ENCODE peak calls at places on chromosomes 6 and 20, in nine cellular contexts. X is PC-3, R is esophagus squamous epithelium, N is progenitor cell of endocrine pancreas, W is fibroblast of the aortic adventitia, E is brain microvascular endothelial cell, T is GM12865, Y is body of pancreas, P is right lobe of liver. F is an unnamed sample.

GRCh38 chr6:34460796-34461507 is 4.9 kb upstream of the PACSIN1 start:
- DNase-seq in X (peak; percentile 40), R (no peak), N (no peak), W (no peak), E (no peak), T (no peak), Y (no peak), P (no peak), F (no peak)

GRCh38 chr6:142856607-142856856 is 88.4 kb downstream of the HIVEP2 start:
- DNase-seq in X (no peak), R (no peak), N (no peak), W (no peak), E (no peak), T (no peak), Y (no peak), P (no peak), F (no peak)

GRCh38 chr20:61566691-61567090 is 314.6 kb downstream of the CDH4 start:
- DNase-seq in X (no peak), R (no peak), N (no peak), W (no peak), E (no peak), T (no peak), Y (no peak), P (peak; percentile 27), F (no peak)

GRCh38 chr6:136655251-136656014 is 105.2 kb upstream of the MAP7 start:
- DNase-seq in X (no peak), R (no peak), N (no peak), W (no peak), E (no peak), T (no peak), Y (peak; percentile 55), P (no peak), F (no peak)

GRCh38 chr6:18101873-18102272 is 20.6 kb downstream of the NHLRC1 start:
- DNase-seq in X (no peak), R (no peak), N (no peak), W (no peak), E (no peak), T (no peak), Y (no peak), P (no peak), F (no peak)

GRCh38 chr6:42227173-42227850 is 9.7 kb upstream of the MRPS10 start:
- DNase-seq in X (peak; percentile 82), R (no peak), N (no peak), W (no peak), E (no peak), T (no peak), Y (peak; percentile 19), P (no peak), F (no peak)

GRCh38 chr20:37937686-37938085 is 34.8 kb downstream of the VSTM2L start:
- DNase-seq in X (no peak), R (no peak), N (no peak), W (no peak), E (no peak), T (no peak), Y (no peak), P (no peak), F (no peak)

GRCh38 chr6:100880149-100880900 is 804 bp downstream of the ASCC3 start:
- DNase-seq in X (peak; percentile 34), R (no peak), N (no peak), W (peak; percentile 37), E (peak; percentile 9), T (no peak), Y (peak; percentile 42), P (no peak), F (no peak)

GRCh38 chr20:57005146-57005933 is 261.1 kb downstream of the BMP7 start:
- DNase-seq in X (no peak), R (no peak), N (no peak), W (no peak), E (no peak), T (no peak), Y (no peak), P (no peak), F (no peak)

GRCh38 chr20:24673678-24674570 is 204.5 kb downstream of the SYNDIG1 start:
- DNase-seq in X (peak; percentile 90), R (no peak), N (no peak), W (peak; percentile 93), E (peak; percentile 25), T (no peak), Y (no peak), P (no peak), F (no peak)

GRCh38 chr20:5154543-5154925 is 27.7 kb downstream of the CDS2 start:
- DNase-seq in X (no peak), R (no peak), N (no peak), W (no peak), E (no peak), T (no peak), Y (no peak), P (no peak), F (no peak)

GRCh38 chr6:46102123-46102522 is 27.7 kb upstream of the ENPP4 start:
- DNase-seq in X (no peak), R (no peak), N (no peak), W (no peak), E (no peak), T (no peak), Y (no peak), P (no peak), F (no peak)

GRCh38 chr6:27753668-27754407 is 158.4 kb downstream of the OR2B2 start:
- DNase-seq in X (peak; percentile 92), R (no peak), N (peak; percentile 54), W (peak; percentile 68), E (peak; percentile 91), T (peak; percentile 93), Y (peak; percentile 50), P (peak; percentile 66), F (peak; percentile 72)

GRCh38 chr6:25050356-25050755 is 114.6 kb upstream of the RIPOR2 start:
- DNase-seq in X (no peak), R (no peak), N (no peak), W (peak; percentile 30), E (peak; percentile 34), T (no peak), Y (no peak), P (no peak), F (no peak)

GRCh38 chr6:90216081-90216977 is 80.3 kb downstream of the BACH2 start:
- DNase-seq in X (no peak), R (no peak), N (no peak), W (no peak), E (no peak), T (peak; percentile 28), Y (peak; percentile 16), P (no peak), F (no peak)

GRCh38 chr20:3929713-3930060 is 40.5 kb downstream of the PANK2 start:
- DNase-seq in X (no peak), R (no peak), N (no peak), W (peak; percentile 53), E (no peak), T (no peak), Y (no peak), P (no peak), F (no peak)

GRCh38 chr20:1242530-1242929 is 16.7 kb downstream of the RAD21L1 start:
- DNase-seq in X (peak; percentile 86), R (no peak), N (no peak), W (peak; percentile 81), E (peak; percentile 66), T (no peak), Y (no peak), P (no peak), F (no peak)

GRCh38 chr6:43428112-43428570 is 800 bp downstream of the ABCC10 start:
- DNase-seq in X (no peak), R (no peak), N (no peak), W (peak; percentile 4), E (no peak), T (peak; percentile 14), Y (no peak), P (no peak), F (no peak)

GRCh38 chr6:79250107-79250514 is 15.6 kb upstream of the HMGN3 start:
- DNase-seq in X (no peak), R (no peak), N (no peak), W (no peak), E (no peak), T (peak; percentile 48), Y (peak; percentile 10), P (no peak), F (no peak)

GRCh38 chr6:23027281-23027680 is 457.9 kb downstream of the HDGFL1 start:
- DNase-seq in X (no peak), R (no peak), N (no peak), W (no peak), E (no peak), T (no peak), Y (no peak), P (no peak), F (no peak)

GRCh38 chr20:50450961-50451752 is 59.0 kb upstream of the PTPN1 start:
- DNase-seq in X (no peak), R (no peak), N (no peak), W (peak; percentile 32), E (peak; percentile 63), T (peak; percentile 94), Y (no peak), P (no peak), F (no peak)

GRCh38 chr6:152218887-152219286 is 411.4 kb downstream of the ESR1 start:
- DNase-seq in X (no peak), R (no peak), N (no peak), W (no peak), E (no peak), T (no peak), Y (no peak), P (no peak), F (no peak)

GRCh38 chr6:30213999-30214982 is 1.1 kb upstream of the TRIM26 start:
- DNase-seq in X (peak; percentile 64), R (no peak), N (peak; percentile 30), W (peak; percentile 67), E (peak; percentile 52), T (peak; percentile 91), Y (peak; percentile 88), P (peak; percentile 92), F (peak; percentile 52)

GRCh38 chr20:39547546-39548410 is 585.6 kb downstream of the DHX35 start:
- DNase-seq in X (no peak), R (no peak), N (no peak), W (no peak), E (no peak), T (no peak), Y (no peak), P (no peak), F (no peak)
- TF ChIP-seq CTCF in X (no peak), R (no peak), N (no peak), W (no peak), E (no peak), T (no peak), Y (no peak), P (no peak), F (peak; percentile 21)

GRCh38 chr6:161557333-161558107 is 283.7 kb upstream of the AGPAT4 start:
- DNase-seq in X (no peak), R (no peak), N (no peak), W (no peak), E (no peak), T (no peak), Y (no peak), P (no peak), F (no peak)
- TF ChIP-seq CTCF in X (no peak), R (no peak), N (peak; percentile 10), W (no peak), E (no peak), T (peak; percentile 10), Y (no peak), P (no peak), F (no peak)

GRCh38 chr20:62708591-62709536 is at the start of gene NTSR1:
- DNase-seq in X (no peak), R (no peak), N (no peak), W (peak; percentile 24), E (no peak), T (no peak), Y (no peak), P (peak; percentile 51), F (no peak)
- TF ChIP-seq CTCF in X (no peak), R (no peak), N (no peak), W (no peak), E (no peak), T (no peak), Y (no peak), P (no peak), F (no peak)

GRCh38 chr6:64280569-64280968 is 645.0 kb downstream of the PHF3 start:
- DNase-seq in X (peak; percentile 71), R (no peak), N (peak; percentile 14), W (peak; percentile 32), E (no peak), T (peak; percentile 29), Y (peak; percentile 24), P (no peak), F (peak; percentile 11)
- TF ChIP-seq CTCF in X (peak; percentile 76), R (no peak), N (peak; percentile 76), W (peak; percentile 23), E (peak; percentile 59), T (peak; percentile 37), Y (peak; percentile 49), P (peak; percentile 45), F (peak; percentile 74)

F was measured in neural crest cell.